ENCODE peak calls at places on chromosome 15, in ten cellular contexts. Y is heart right ventricle; A is cardiac muscle cell; V is heart left ventricle; E is CD4-positive, alpha-beta memory T cell; X is esophagus squamous epithelium; B is HCT116; Q is breast epithelium; T is thoracic aorta; R is foreskin fibroblast. M is an unnamed sample.

GRCh38 chr15:31485911-31486461 is 159.4 kb downstream of the KLF13 start:
- DNase-seq in Y (no peak), A (no peak), V (no peak), E (no peak), X (no peak), B (no peak), Q (no peak), T (no peak), R (peak; percentile 66), M (peak; percentile 58)

GRCh38 chr15:28255965-28256364 is 66.0 kb downstream of the HERC2 start:
- DNase-seq in Y (no peak), A (no peak), V (no peak), E (no peak), X (no peak), B (no peak), Q (no peak), T (no peak), R (no peak), M (no peak)

GRCh38 chr15:91593653-91594052 is 259.9 kb upstream of the SLCO3A1 start:
- DNase-seq in Y (no peak), A (no peak), V (no peak), E (no peak), X (no peak), B (no peak), Q (no peak), T (no peak), R (no peak), M (no peak)

GRCh38 chr15:76342382-76343201 is 6.0 kb downstream of the ISL2 start:
- DNase-seq in Y (no peak), A (peak; percentile 19), V (no peak), E (no peak), X (no peak), B (no peak), Q (no peak), T (no peak), R (peak; percentile 82), M (no peak)

GRCh38 chr15:45842151-45842550 is 207.3 kb downstream of the SQOR start:
- DNase-seq in Y (no peak), A (no peak), V (no peak), E (no peak), X (no peak), B (no peak), Q (no peak), T (no peak), R (no peak), M (no peak)

GRCh38 chr15:57496946-57497944 is 94.5 kb upstream of the MYZAP start:
- DNase-seq in Y (peak; percentile 43), A (peak; percentile 81), V (no peak), E (no peak), X (no peak), B (no peak), Q (peak; percentile 83), T (no peak), R (no peak), M (no peak)

GRCh38 chr15:70715840-70716510 is 47.4 kb downstream of the UACA start:
- DNase-seq in Y (no peak), A (no peak), V (no peak), E (no peak), X (no peak), B (no peak), Q (no peak), T (no peak), R (no peak), M (no peak)

GRCh38 chr15:70892002-70892911 is at the start of the genes LRRC49 and THAP10:
- DNase-seq in Y (peak; percentile 92), A (peak; percentile 90), V (peak; percentile 89), E (peak; percentile 42), X (peak; percentile 30), B (peak; percentile 88), Q (peak; percentile 79), T (peak; percentile 68), R (peak; percentile 98), M (peak; percentile 92)

GRCh38 chr15:88463870-88464532 is 3.2 kb downstream of the MRPL46 start:
- DNase-seq in Y (peak; percentile 30), A (no peak), V (no peak), E (no peak), X (no peak), B (no peak), Q (no peak), T (no peak), R (no peak), M (no peak)

GRCh38 chr15:90154861-90155626 is 46.1 kb upstream of the SEMA4B start:
- DNase-seq in Y (no peak), A (no peak), V (no peak), E (no peak), X (no peak), B (no peak), Q (peak; percentile 72), T (no peak), R (peak; percentile 85), M (peak; percentile 93)

GRCh38 chr15:33980159-33980558 is 11.9 kb downstream of the CHRM5 start:
- DNase-seq in Y (no peak), A (no peak), V (no peak), E (no peak), X (no peak), B (no peak), Q (no peak), T (no peak), R (no peak), M (no peak)

DNA sequence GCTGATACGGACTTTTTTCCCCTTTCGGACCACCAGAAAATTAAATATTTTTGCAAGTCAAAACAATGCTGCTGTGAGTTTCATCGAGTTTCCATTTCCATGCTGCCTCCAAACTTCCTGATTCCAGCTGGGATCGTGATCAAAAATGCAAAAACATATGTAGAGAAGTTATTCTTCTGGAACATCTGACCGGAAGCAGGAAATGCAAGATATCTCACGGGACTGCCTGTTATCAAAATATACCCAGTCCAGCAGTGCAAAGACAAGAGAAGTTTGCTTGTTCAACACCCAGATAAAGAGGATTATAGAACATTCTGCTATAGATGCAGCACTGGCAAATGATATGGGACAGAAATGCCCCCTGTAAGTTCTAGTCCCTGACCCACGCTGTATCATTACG is 726.7 kb upstream of the NR2F2 start:
- DNase-seq in Y (peak; percentile 47), A (no peak), V (no peak), E (no peak), X (no peak), B (no peak), Q (no peak), T (no peak), R (peak; percentile 30), M (no peak)
- H3K4me3 ChIP-seq in Y (no peak overlapping the region), A (no peak overlapping the region), V (no peak overlapping the region), E (no peak overlapping the region), X (no peak overlapping the region), B (no peak overlapping the region), Q (no peak overlapping the region), T (peak overlapping the region; percentile 4), R (no peak overlapping the region), M (no peak overlapping the region)

GRCh38 chr15:42275780-42276395 is 2.7 kb upstream of the TMEM87A start:
- DNase-seq in Y (no peak), A (no peak), V (no peak), E (no peak), X (no peak), B (no peak), Q (no peak), T (no peak), R (no peak), M (no peak)

GRCh38 chr15:42273099-42273899 is at the start of the genes GANC and TMEM87A:
- DNase-seq in Y (peak; percentile 98), A (peak; percentile 99), V (peak; percentile 97), E (peak; percentile 96), X (peak; percentile 84), B (peak; percentile 97), Q (peak; percentile 97), T (peak; percentile 88), R (peak; percentile 99), M (peak; percentile 96)

GRCh38 chr15:42274693-42274971 is 1.4 kb upstream of the TMEM87A start:
- DNase-seq in Y (no peak), A (no peak), V (no peak), E (no peak), X (no peak), B (no peak), Q (no peak), T (no peak), R (no peak), M (no peak)

GRCh38 chr15:42272768-42273098 is 268 bp upstream of the GANC start:
- DNase-seq in Y (no peak), A (no peak), V (no peak), E (no peak), X (no peak), B (no peak), Q (no peak), T (no peak), R (no peak), M (no peak)

GRCh38 chr15:42273900-42274692 is 863 bp upstream of the TMEM87A start:
- DNase-seq in Y (peak; percentile 54), A (peak; percentile 18), V (peak; percentile 79), E (peak; percentile 73), X (peak; percentile 8), B (no peak), Q (peak; percentile 41), T (peak; percentile 48), R (peak; percentile 86), M (peak; percentile 92)
- H3K4me3 ChIP-seq in Y (peak overlapping the region; percentile 60), A (peak overlapping the region; percentile 76), V (peak overlapping the region; percentile 65), E (peak overlapping the region; percentile 98), X (peak overlapping the region; percentile 81), B (peak overlapping the region; percentile 77), Q (peak overlapping the region; percentile 77), T (peak overlapping the region; percentile 89), R (peak overlapping the region; percentile 75), M (peak overlapping the region; percentile 48)

DNA sequence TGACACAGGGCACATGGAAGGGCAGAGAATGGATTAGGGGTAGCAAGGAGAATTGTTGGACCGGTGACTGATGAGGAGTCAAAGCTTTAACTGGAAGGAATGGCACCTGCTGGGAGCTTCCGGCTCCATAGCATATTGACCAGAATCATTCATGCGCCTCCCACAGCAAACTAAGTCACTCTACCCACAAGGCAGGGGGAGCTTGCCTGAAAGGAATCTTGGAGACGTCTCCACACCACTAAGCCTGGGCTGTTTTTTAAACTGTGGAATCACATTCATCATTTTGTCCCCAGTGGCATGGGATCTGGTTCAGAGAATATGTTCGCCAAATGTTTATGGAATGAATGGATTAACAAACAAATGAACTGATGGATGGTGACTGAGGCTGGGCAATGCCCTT is 57.0 kb upstream of the ITGA11 start:
- DNase-seq in Y (no peak), A (no peak), V (no peak), E (no peak), X (no peak), B (no peak), Q (no peak), T (no peak), R (no peak), M (no peak)
- H3K4me3 ChIP-seq in Y (no peak overlapping the region), A (no peak overlapping the region), V (no peak overlapping the region), E (no peak overlapping the region), X (no peak overlapping the region), B (no peak overlapping the region), Q (no peak overlapping the region), T (no peak overlapping the region), R (no peak overlapping the region), M (no peak overlapping the region)

DNA sequence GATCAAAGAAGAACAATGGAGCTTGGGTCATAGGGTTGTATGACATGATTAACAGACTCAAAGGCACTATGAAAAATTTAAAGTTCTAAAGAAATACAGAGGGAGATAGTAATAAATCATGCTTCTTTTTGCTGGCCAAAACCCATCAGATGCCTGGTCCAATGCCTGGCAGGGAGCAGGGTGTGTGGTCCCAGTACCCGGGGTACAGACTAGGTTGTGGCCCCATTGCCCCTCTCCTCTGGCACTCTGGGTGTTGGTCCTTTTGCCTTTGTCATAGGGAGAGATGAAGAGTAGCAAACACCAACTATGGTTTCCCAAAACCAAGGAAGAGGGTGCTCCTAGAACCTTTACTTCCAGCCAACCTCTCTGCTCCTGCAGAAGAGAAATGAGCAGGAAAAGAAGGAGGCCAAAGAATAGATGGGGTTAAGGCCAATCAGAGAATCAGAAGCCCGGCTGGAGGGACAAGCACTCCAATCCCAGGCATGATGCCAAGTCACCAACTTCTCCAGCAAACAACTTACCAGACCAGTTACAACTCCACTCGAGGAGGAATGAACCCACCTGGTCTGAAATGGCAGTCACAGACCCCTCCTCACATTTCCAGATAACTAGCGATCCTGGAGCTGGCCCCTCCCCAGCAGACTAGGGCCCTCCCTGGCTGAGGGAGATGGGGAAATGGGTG is 1.8 kb downstream of the IGDCC3 start:
- DNase-seq in Y (no peak), A (no peak), V (no peak), E (no peak), X (no peak), B (no peak), Q (no peak), T (no peak), R (no peak), M (no peak)
- H3K4me3 ChIP-seq in Y (no peak overlapping the region), A (peak overlapping the region; percentile 91), V (no peak overlapping the region), E (no peak overlapping the region), X (peak overlapping the region; percentile 67), B (no peak overlapping the region), Q (no peak overlapping the region), T (no peak overlapping the region), R (no peak overlapping the region), M (no peak overlapping the region)